ENCODE peak calls at places on chromosomes 1 and 21, in ten cellular contexts. One of them, this sample, is unnamed.

GRCh38 chr1:215040190-215040589 is 42.3 kb upstream of the KCNK2 start:
- DNase-seq in activated CD4-positive, alpha-beta T cell treated with anti-CD3 and anti-CD28 coated beads, Interleukin-2, amount 50 U/mL, for 1 hour: no peak
- DNase-seq in stimulated activated CD4-positive, alpha-beta T cell treated with anti-CD3 and anti-CD28 coated beads, Interleukin-12 subunit alpha, Interleukin-12 subunit beta, amount 100 ng/mL, for 4 hours: no peak
- DNase-seq in ACHN: no peak
- DNase-seq in dorsolateral prefrontal cortex: no peak
- DNase-seq in T-cell: no peak
- DNase-seq in SW480: no peak
- DNase-seq in NCI-H510A: no peak
- DNase-seq in activated T-cell treated with anti-CD3 and anti-CD28 coated beads, Interleukin-2, amount 50 U/mL, for 48 hours: no peak
- DNase-seq in H1: no peak
- DNase-seq in this sample: no peak

GRCh38 chr1:14420686-14421085 is 177.8 kb upstream of the KAZN start:
- DNase-seq in SW480: no peak
- DNase-seq in stimulated activated CD4-positive, alpha-beta T cell treated with anti-CD3 and anti-CD28 coated beads, Interleukin-12 subunit alpha, Interleukin-12 subunit beta, amount 100 ng/mL, for 4 hours: no peak
- DNase-seq in dorsolateral prefrontal cortex: no peak
- DNase-seq in H1: no peak
- DNase-seq in activated CD4-positive, alpha-beta T cell treated with anti-CD3 and anti-CD28 coated beads, Interleukin-2, amount 50 U/mL, for 1 hour: no peak
- DNase-seq in ACHN: no peak
- DNase-seq in NCI-H510A: no peak
- DNase-seq in activated T-cell treated with anti-CD3 and anti-CD28 coated beads, Interleukin-2, amount 50 U/mL, for 48 hours: no peak
- DNase-seq in T-cell: no peak
- DNase-seq in this sample: no peak

GRCh38 chr1:202656951-202657646 is 53.2 kb downstream of the SYT2 start:
- DNase-seq in H1: peak
- DNase-seq in dorsolateral prefrontal cortex: no peak
- DNase-seq in activated CD4-positive, alpha-beta T cell treated with anti-CD3 and anti-CD28 coated beads, Interleukin-2, amount 50 U/mL, for 1 hour: no peak
- DNase-seq in activated T-cell treated with anti-CD3 and anti-CD28 coated beads, Interleukin-2, amount 50 U/mL, for 48 hours: no peak
- DNase-seq in SW480: no peak
- DNase-seq in ACHN: peak
- DNase-seq in NCI-H510A: no peak
- DNase-seq in stimulated activated CD4-positive, alpha-beta T cell treated with anti-CD3 and anti-CD28 coated beads, Interleukin-12 subunit alpha, Interleukin-12 subunit beta, amount 100 ng/mL, for 4 hours: no peak
- DNase-seq in T-cell: no peak
- DNase-seq in this sample: no peak

GRCh38 chr1:28505406-28506187 is at the start of gene RCC1:
- DNase-seq in dorsolateral prefrontal cortex: peak
- DNase-seq in NCI-H510A: peak
- DNase-seq in H1: peak
- DNase-seq in stimulated activated CD4-positive, alpha-beta T cell treated with anti-CD3 and anti-CD28 coated beads, Interleukin-12 subunit alpha, Interleukin-12 subunit beta, amount 100 ng/mL, for 4 hours: peak
- DNase-seq in activated CD4-positive, alpha-beta T cell treated with anti-CD3 and anti-CD28 coated beads, Interleukin-2, amount 50 U/mL, for 1 hour: peak
- DNase-seq in T-cell: peak
- DNase-seq in ACHN: peak
- DNase-seq in SW480: peak
- DNase-seq in activated T-cell treated with anti-CD3 and anti-CD28 coated beads, Interleukin-2, amount 50 U/mL, for 48 hours: peak
- DNase-seq in this sample: peak

GRCh38 chr1:41954533-41954944 is 35.8 kb upstream of the HIVEP3 start:
- DNase-seq in NCI-H510A: no peak
- DNase-seq in SW480: peak
- DNase-seq in dorsolateral prefrontal cortex: no peak
- DNase-seq in H1: no peak
- DNase-seq in activated CD4-positive, alpha-beta T cell treated with anti-CD3 and anti-CD28 coated beads, Interleukin-2, amount 50 U/mL, for 1 hour: no peak
- DNase-seq in stimulated activated CD4-positive, alpha-beta T cell treated with anti-CD3 and anti-CD28 coated beads, Interleukin-12 subunit alpha, Interleukin-12 subunit beta, amount 100 ng/mL, for 4 hours: no peak
- DNase-seq in ACHN: peak
- DNase-seq in activated T-cell treated with anti-CD3 and anti-CD28 coated beads, Interleukin-2, amount 50 U/mL, for 48 hours: no peak
- DNase-seq in T-cell: no peak
- DNase-seq in this sample: no peak

GRCh38 chr1:53734650-53735211 is 4.2 kb downstream of the GLIS1 start:
- DNase-seq in activated T-cell treated with anti-CD3 and anti-CD28 coated beads, Interleukin-2, amount 50 U/mL, for 48 hours: no peak
- DNase-seq in H1: no peak
- DNase-seq in dorsolateral prefrontal cortex: no peak
- DNase-seq in NCI-H510A: peak
- DNase-seq in SW480: no peak
- DNase-seq in T-cell: no peak
- DNase-seq in ACHN: peak
- DNase-seq in stimulated activated CD4-positive, alpha-beta T cell treated with anti-CD3 and anti-CD28 coated beads, Interleukin-12 subunit alpha, Interleukin-12 subunit beta, amount 100 ng/mL, for 4 hours: no peak
- DNase-seq in activated CD4-positive, alpha-beta T cell treated with anti-CD3 and anti-CD28 coated beads, Interleukin-2, amount 50 U/mL, for 1 hour: no peak
- DNase-seq in this sample: no peak

GRCh38 chr1:221778125-221778524 is 36.2 kb upstream of the DUSP10 start:
- DNase-seq in H1: no peak
- DNase-seq in ACHN: no peak
- DNase-seq in T-cell: no peak
- DNase-seq in activated CD4-positive, alpha-beta T cell treated with anti-CD3 and anti-CD28 coated beads, Interleukin-2, amount 50 U/mL, for 1 hour: no peak
- DNase-seq in dorsolateral prefrontal cortex: no peak
- DNase-seq in NCI-H510A: no peak
- DNase-seq in SW480: no peak
- DNase-seq in stimulated activated CD4-positive, alpha-beta T cell treated with anti-CD3 and anti-CD28 coated beads, Interleukin-12 subunit alpha, Interleukin-12 subunit beta, amount 100 ng/mL, for 4 hours: no peak
- DNase-seq in activated T-cell treated with anti-CD3 and anti-CD28 coated beads, Interleukin-2, amount 50 U/mL, for 48 hours: no peak
- DNase-seq in this sample: no peak

GRCh38 chr1:68198752-68199151 is 33.6 kb downstream of the WLS start:
- DNase-seq in T-cell: no peak
- DNase-seq in activated CD4-positive, alpha-beta T cell treated with anti-CD3 and anti-CD28 coated beads, Interleukin-2, amount 50 U/mL, for 1 hour: no peak
- DNase-seq in dorsolateral prefrontal cortex: no peak
- DNase-seq in NCI-H510A: no peak
- DNase-seq in H1: no peak
- DNase-seq in stimulated activated CD4-positive, alpha-beta T cell treated with anti-CD3 and anti-CD28 coated beads, Interleukin-12 subunit alpha, Interleukin-12 subunit beta, amount 100 ng/mL, for 4 hours: no peak
- DNase-seq in activated T-cell treated with anti-CD3 and anti-CD28 coated beads, Interleukin-2, amount 50 U/mL, for 48 hours: no peak
- DNase-seq in ACHN: no peak
- DNase-seq in SW480: no peak
- DNase-seq in this sample: no peak

GRCh38 chr1:147722114-147722513 is 38.3 kb downstream of the GJA5 start:
- DNase-seq in NCI-H510A: no peak
- DNase-seq in activated T-cell treated with anti-CD3 and anti-CD28 coated beads, Interleukin-2, amount 50 U/mL, for 48 hours: no peak
- DNase-seq in T-cell: no peak
- DNase-seq in activated CD4-positive, alpha-beta T cell treated with anti-CD3 and anti-CD28 coated beads, Interleukin-2, amount 50 U/mL, for 1 hour: no peak
- DNase-seq in stimulated activated CD4-positive, alpha-beta T cell treated with anti-CD3 and anti-CD28 coated beads, Interleukin-12 subunit alpha, Interleukin-12 subunit beta, amount 100 ng/mL, for 4 hours: no peak
- DNase-seq in H1: no peak
- DNase-seq in ACHN: no peak
- DNase-seq in dorsolateral prefrontal cortex: no peak
- DNase-seq in SW480: no peak
- DNase-seq in this sample: no peak

GRCh38 chr1:17314491-17314971 is 6.5 kb downstream of the PADI4 start:
- DNase-seq in T-cell: no peak
- DNase-seq in H1: no peak
- DNase-seq in stimulated activated CD4-positive, alpha-beta T cell treated with anti-CD3 and anti-CD28 coated beads, Interleukin-12 subunit alpha, Interleukin-12 subunit beta, amount 100 ng/mL, for 4 hours: no peak
- DNase-seq in SW480: no peak
- DNase-seq in ACHN: no peak
- DNase-seq in NCI-H510A: no peak
- DNase-seq in activated T-cell treated with anti-CD3 and anti-CD28 coated beads, Interleukin-2, amount 50 U/mL, for 48 hours: no peak
- DNase-seq in activated CD4-positive, alpha-beta T cell treated with anti-CD3 and anti-CD28 coated beads, Interleukin-2, amount 50 U/mL, for 1 hour: no peak
- DNase-seq in dorsolateral prefrontal cortex: no peak
- DNase-seq in this sample: no peak

GRCh38 chr1:210362526-210362925 is 33.8 kb downstream of the HHAT start:
- DNase-seq in stimulated activated CD4-positive, alpha-beta T cell treated with anti-CD3 and anti-CD28 coated beads, Interleukin-12 subunit alpha, Interleukin-12 subunit beta, amount 100 ng/mL, for 4 hours: no peak
- DNase-seq in activated CD4-positive, alpha-beta T cell treated with anti-CD3 and anti-CD28 coated beads, Interleukin-2, amount 50 U/mL, for 1 hour: no peak
- DNase-seq in H1: no peak
- DNase-seq in SW480: no peak
- DNase-seq in ACHN: no peak
- DNase-seq in NCI-H510A: no peak
- DNase-seq in dorsolateral prefrontal cortex: no peak
- DNase-seq in T-cell: no peak
- DNase-seq in activated T-cell treated with anti-CD3 and anti-CD28 coated beads, Interleukin-2, amount 50 U/mL, for 48 hours: no peak
- DNase-seq in this sample: peak

GRCh38 chr1:152053375-152053774 is 16.6 kb upstream of the S100A11 start:
- DNase-seq in activated CD4-positive, alpha-beta T cell treated with anti-CD3 and anti-CD28 coated beads, Interleukin-2, amount 50 U/mL, for 1 hour: no peak
- DNase-seq in H1: no peak
- DNase-seq in dorsolateral prefrontal cortex: peak
- DNase-seq in T-cell: no peak
- DNase-seq in SW480: no peak
- DNase-seq in stimulated activated CD4-positive, alpha-beta T cell treated with anti-CD3 and anti-CD28 coated beads, Interleukin-12 subunit alpha, Interleukin-12 subunit beta, amount 100 ng/mL, for 4 hours: no peak
- DNase-seq in NCI-H510A: peak
- DNase-seq in activated T-cell treated with anti-CD3 and anti-CD28 coated beads, Interleukin-2, amount 50 U/mL, for 48 hours: no peak
- DNase-seq in ACHN: no peak
- DNase-seq in this sample: no peak

GRCh38 chr21:29232601-29233541 is 65.9 kb upstream of the BACH1 start:
- DNase-seq in SW480: no peak
- DNase-seq in NCI-H510A: no peak
- DNase-seq in ACHN: peak
- DNase-seq in dorsolateral prefrontal cortex: no peak
- DNase-seq in activated T-cell treated with anti-CD3 and anti-CD28 coated beads, Interleukin-2, amount 50 U/mL, for 48 hours: no peak
- DNase-seq in activated CD4-positive, alpha-beta T cell treated with anti-CD3 and anti-CD28 coated beads, Interleukin-2, amount 50 U/mL, for 1 hour: no peak
- DNase-seq in H1: no peak
- DNase-seq in stimulated activated CD4-positive, alpha-beta T cell treated with anti-CD3 and anti-CD28 coated beads, Interleukin-12 subunit alpha, Interleukin-12 subunit beta, amount 100 ng/mL, for 4 hours: no peak
- DNase-seq in T-cell: no peak
- DNase-seq in this sample: peak

GRCh38 chr1:214958491-214958890 is 124.0 kb upstream of the KCNK2 start:
- DNase-seq in dorsolateral prefrontal cortex: no peak
- DNase-seq in stimulated activated CD4-positive, alpha-beta T cell treated with anti-CD3 and anti-CD28 coated beads, Interleukin-12 subunit alpha, Interleukin-12 subunit beta, amount 100 ng/mL, for 4 hours: no peak
- DNase-seq in SW480: no peak
- DNase-seq in activated CD4-positive, alpha-beta T cell treated with anti-CD3 and anti-CD28 coated beads, Interleukin-2, amount 50 U/mL, for 1 hour: no peak
- DNase-seq in NCI-H510A: no peak
- DNase-seq in ACHN: no peak
- DNase-seq in H1: no peak
- DNase-seq in activated T-cell treated with anti-CD3 and anti-CD28 coated beads, Interleukin-2, amount 50 U/mL, for 48 hours: no peak
- DNase-seq in T-cell: no peak
- DNase-seq in this sample: no peak

This sample was measured in Karpas-422.